ENCODE peak calls at places on chromosome 21, in nine cellular contexts. W, K, Z, A, S, R, O, Y and B are unnamed samples.

GRCh38 chr21:41671212-41671762 is 95.6 kb downstream of the RIPK4 start:
- DNase-seq in S (no peak), R (no peak), W (no peak), Z (no peak), Y (no peak), K (no peak), O (no peak), A (no peak), B (no peak)

GRCh38 chr21:46161180-46161799 is 5.9 kb upstream of the FTCD start:
- DNase-seq in Y (no peak), K (peak), S (no peak), O (peak), Z (no peak), R (no peak), A (no peak), W (no peak), B (no peak)

GRCh38 chr21:31894441-31894840 is 21.6 kb downstream of the HUNK start:
- DNase-seq in R (no peak), K (no peak), S (no peak), O (no peak), Y (no peak), A (no peak), W (no peak), Z (no peak), B (no peak)

GRCh38 chr21:17613242-17613676 is 558 bp upstream of the BTG3 start:
- DNase-seq in K (peak), A (peak), O (peak), W (no peak), R (no peak), S (no peak), Y (no peak), Z (no peak), B (no peak)

GRCh38 chr21:34544032-34544496 is 32.1 kb upstream of the KCNE1 start:
- DNase-seq in K (no peak), A (no peak), R (no peak), S (peak), Y (peak), W (peak), O (peak), Z (peak), B (no peak)

GRCh38 chr21:35775778-35776515 is 284.4 kb downstream of the SETD4 start:
- DNase-seq in S (no peak), O (no peak), Y (no peak), R (no peak), W (no peak), K (no peak), Z (no peak), A (no peak), B (no peak)

GRCh38 chr21:46152939-46153258 is 2.5 kb downstream of the FTCD start:
- DNase-seq in O (no peak), Z (no peak), R (no peak), W (no peak), K (peak), Y (no peak), S (no peak), A (no peak), B (no peak)

GRCh38 chr21:32306021-32306780 is 7.5 kb downstream of the MRAP start:
- DNase-seq in S (peak), Z (no peak), Y (no peak), K (no peak), O (no peak), W (no peak), A (no peak), R (no peak), B (no peak)

GRCh38 chr21:26965091-26965566 is 1.8 kb downstream of the ADAMTS5 start:
- DNase-seq in A (peak), Z (no peak), O (no peak), K (no peak), W (no peak), S (no peak), Y (no peak), R (no peak), B (no peak)

GRCh38 chr21:35254752-35255138 is 205.6 kb upstream of the RUNX1 start:
- DNase-seq in R (no peak), S (no peak), Y (no peak), K (no peak), A (no peak), Z (no peak), O (no peak), W (no peak), B (no peak)

GRCh38 chr21:45998871-45999580 is 17.5 kb downstream of the COL6A1 start:
- DNase-seq in A (no peak), K (peak), R (no peak), Z (no peak), W (no peak), O (no peak), S (no peak), Y (no peak), B (no peak)

GRCh38 chr21:21740207-21740606 is 742.0 kb downstream of the NCAM2 start:
- DNase-seq in A (no peak), K (no peak), R (no peak), W (no peak), O (no peak), S (no peak), Y (no peak), Z (no peak), B (no peak)

GRCh38 chr21:43759651-43760050 is 16.5 kb downstream of the CSTB start:
- DNase-seq in W (no peak), Z (no peak), A (no peak), O (no peak), Y (no peak), K (no peak), S (no peak), R (no peak), B (no peak)

GRCh38 chr21:43757601-43758000 is 18.5 kb downstream of the CSTB start:
- DNase-seq in A (no peak), W (no peak), Y (no peak), S (no peak), K (no peak), O (no peak), Z (no peak), R (no peak), B (no peak)

GRCh38 chr21:43758132-43758619 is 17.9 kb downstream of the CSTB start:
- DNase-seq in S (no peak), Z (no peak), Y (no peak), O (no peak), K (peak), R (no peak), W (no peak), A (no peak), B (no peak)

GRCh38 chr21:43760391-43760958 is 15.6 kb downstream of the CSTB start:
- DNase-seq in A (no peak), R (no peak), W (no peak), Y (no peak), S (no peak), Z (no peak), O (no peak), K (no peak), B (no peak)

DNA sequence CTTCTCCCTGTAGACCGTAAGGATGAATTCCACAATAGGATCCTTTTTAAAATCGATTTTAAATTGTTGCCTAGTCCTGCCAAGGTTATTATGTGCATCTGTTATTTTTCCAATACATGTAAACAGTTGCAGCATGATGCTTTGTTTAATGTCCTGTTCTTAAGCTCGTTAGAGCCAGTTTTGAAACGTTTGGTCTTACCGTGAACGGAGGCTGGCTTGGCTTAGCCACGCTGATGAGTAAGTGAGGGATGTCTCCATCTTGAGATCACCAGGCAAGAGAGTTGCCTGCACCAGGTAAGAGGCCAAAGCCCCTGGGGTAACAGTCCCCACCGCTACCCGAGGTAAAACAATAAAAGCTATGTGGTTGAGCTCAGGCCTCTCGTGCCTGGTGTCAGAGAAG is 17.3 kb downstream of the CSTB start:
- DNase-seq in A (no peak), O (no peak), K (no peak), R (no peak), Y (no peak), S (no peak), Z (no peak), W (no peak), B (no peak)
- TF ChIP-seq POLR2AphosphoS5 in A (no peak), O (no peak), K (no peak), R (no peak), Y (no peak), S (no peak), Z (no peak), W (no peak), B (no peak)

DNA sequence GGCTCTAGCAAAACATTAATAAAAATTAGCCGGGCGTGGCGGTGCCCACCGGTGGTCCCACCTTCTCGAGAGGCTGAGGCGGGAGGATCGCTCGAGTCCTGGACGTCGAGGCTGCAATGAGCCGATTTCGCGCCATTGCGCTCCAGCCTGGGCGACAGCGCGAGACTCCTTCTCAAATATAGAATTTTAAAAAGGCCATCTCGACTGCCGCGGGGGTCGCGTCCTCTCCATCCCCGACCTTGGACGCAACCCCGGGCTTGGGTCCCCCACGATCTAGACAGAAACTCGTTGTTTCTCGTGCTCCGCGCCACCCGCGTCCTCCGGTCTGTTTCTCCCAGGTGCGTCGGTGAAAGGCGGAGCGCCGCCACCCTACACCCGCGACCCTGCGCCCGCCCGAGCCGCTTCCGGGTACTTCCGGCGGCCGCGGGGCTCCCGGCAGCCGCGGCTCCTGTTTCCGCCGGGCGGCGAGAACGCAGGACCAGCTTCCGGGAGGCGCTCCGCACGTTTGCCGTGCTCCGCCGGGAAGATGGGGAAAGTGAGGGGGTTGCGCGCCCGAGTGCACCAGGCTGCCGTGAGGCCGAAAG is at the start of gene SLX9:
- DNase-seq in W (peak), Z (peak), R (no peak), A (peak), Y (peak), S (peak), K (peak), O (peak), B (peak)
- TF ChIP-seq POLR2AphosphoS5 in W (peak), Z (peak), R (peak), A (peak), Y (peak), S (peak), K (peak), O (peak), B (peak)

DNA sequence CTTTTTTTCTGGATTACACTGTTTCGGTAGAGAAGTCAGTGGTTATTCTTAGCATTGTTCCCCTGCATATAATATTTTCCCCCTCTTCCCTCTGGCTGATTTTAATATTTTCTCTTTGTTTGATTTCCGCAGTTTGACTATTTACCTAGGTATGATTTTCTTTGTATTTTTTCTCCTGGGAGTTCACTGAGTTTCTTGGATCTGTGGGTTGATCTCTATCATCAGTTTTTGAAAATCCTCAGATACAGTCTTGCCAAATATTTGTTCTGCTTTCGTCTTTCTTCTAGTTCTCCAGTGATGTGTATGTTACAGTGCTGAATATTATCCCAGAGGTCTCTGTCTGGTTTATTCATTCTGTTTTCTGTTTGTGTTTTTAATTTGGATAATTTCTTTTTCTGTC is 136.4 kb downstream of the DYRK1A start:
- DNase-seq in A (no peak), K (no peak), Y (no peak), O (no peak), Z (no peak), W (no peak), R (no peak), S (no peak), B (no peak)
- TF ChIP-seq POLR2AphosphoS5 in A (no peak), K (no peak), Y (no peak), O (no peak), Z (no peak), W (no peak), R (no peak), S (no peak), B (no peak)

GRCh38 chr21:30189763-30190162 is 23.2 kb upstream of the CLDN17 start:
- DNase-seq in O (no peak), K (no peak), Z (no peak), A (no peak), W (no peak), R (no peak), Y (no peak), S (no peak), B (no peak)
- TF ChIP-seq POLR2AphosphoS5 in O (no peak), K (no peak), Z (no peak), A (no peak), W (no peak), R (no peak), Y (no peak), S (no peak), B (no peak)

GRCh38 chr21:25036775-25037174 is 570.5 kb downstream of the MRPL39 start:
- DNase-seq in O (no peak), Z (no peak), S (no peak), K (no peak), R (no peak), A (no peak), W (no peak), Y (no peak), B (no peak)

GRCh38 chr21:25029580-25029979 is 577.7 kb downstream of the MRPL39 start:
- DNase-seq in A (no peak), O (no peak), K (no peak), Z (no peak), W (no peak), S (no peak), R (no peak), Y (no peak), B (no peak)

DNA sequence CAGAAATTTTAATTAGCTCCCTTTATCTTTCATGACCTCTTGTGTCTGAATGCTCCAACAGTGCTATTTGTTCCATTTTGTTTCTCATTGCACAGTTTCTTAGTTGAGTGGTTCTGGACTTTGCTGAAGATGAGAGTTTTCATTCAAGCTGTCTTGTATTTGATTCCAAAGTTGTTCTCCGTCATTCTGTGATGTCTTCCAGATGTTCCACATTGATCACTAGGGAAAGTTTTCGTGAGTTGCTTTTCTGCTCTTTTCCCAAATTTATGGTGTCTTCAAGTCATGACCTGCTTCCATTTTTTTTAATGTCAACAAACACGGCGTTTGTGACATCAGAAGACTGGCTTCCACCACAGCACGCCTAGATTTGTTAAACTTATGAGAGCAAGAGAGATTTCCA is 575.5 kb downstream of the MRPL39 start:
- DNase-seq in K (no peak), O (no peak), Z (no peak), Y (no peak), A (no peak), S (no peak), W (no peak), R (no peak), B (no peak)
- TF ChIP-seq POLR2AphosphoS5 in K (no peak), O (no peak), Z (no peak), Y (no peak), A (no peak), S (no peak), W (no peak), R (no peak), B (no peak)

GRCh38 chr21:14581902-14582457 is 35.9 kb upstream of the SAMSN1 start:
- DNase-seq in K (no peak), R (no peak), A (no peak), Z (peak), Y (no peak), S (no peak), O (no peak), W (no peak), B (no peak)

GRCh38 chr21:14584357-14585095 is 38.4 kb upstream of the SAMSN1 start:
- DNase-seq in S (no peak), W (no peak), K (no peak), Y (no peak), A (no peak), Z (no peak), O (no peak), R (no peak), B (no peak)

GRCh38 chr21:14582934-14583628 is 37.0 kb upstream of the SAMSN1 start:
- DNase-seq in O (no peak), W (no peak), R (no peak), Z (peak), S (no peak), A (no peak), K (no peak), Y (no peak), B (no peak)

GRCh38 chr21:14585122-14585521 is 39.0 kb upstream of the SAMSN1 start:
- DNase-seq in Z (no peak), R (no peak), O (no peak), A (no peak), W (no peak), Y (no peak), S (no peak), K (no peak), B (no peak)

DNA sequence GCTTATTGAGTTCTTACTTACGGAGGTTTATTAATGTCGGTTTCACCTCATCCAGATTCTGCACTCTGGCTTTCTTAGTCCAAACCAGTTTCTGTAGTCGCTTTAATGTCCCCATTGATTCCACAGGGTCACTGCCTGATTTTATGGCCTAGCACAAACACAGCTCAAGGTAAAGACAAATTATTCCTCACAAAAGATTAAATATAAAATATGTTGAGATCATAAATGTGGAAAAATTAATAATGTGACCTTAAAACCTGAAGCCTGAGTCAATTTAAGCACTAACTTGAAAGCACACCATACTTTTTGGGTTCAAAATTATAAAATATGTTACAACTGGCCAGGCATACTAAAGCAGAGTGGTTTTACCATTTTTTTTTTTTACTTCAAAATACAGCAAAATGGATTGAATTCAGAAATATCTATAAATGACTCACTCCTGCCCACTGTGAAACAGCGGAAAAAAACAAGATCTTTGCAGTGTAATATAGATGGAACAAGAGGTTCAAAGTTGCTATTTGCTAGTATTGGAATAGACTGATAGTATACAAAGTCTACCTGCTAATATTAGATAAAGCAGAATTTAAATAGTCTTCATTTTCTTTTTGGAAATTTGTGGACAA is 37.6 kb upstream of the SAMSN1 start:
- DNase-seq in A (no peak), W (no peak), Z (peak), S (no peak), O (no peak), Y (no peak), K (no peak), R (no peak), B (no peak)
- TF ChIP-seq POLR2AphosphoS5 in A (no peak), W (no peak), Z (no peak), S (no peak), O (no peak), Y (no peak), K (no peak), R (no peak), B (no peak)

GRCh38 chr21:15837603-15838002 is 107.8 kb downstream of the USP25 start:
- DNase-seq in A (no peak), S (no peak), O (no peak), K (no peak), R (no peak), W (no peak), Z (no peak), Y (no peak), B (no peak)
- TF ChIP-seq POLR2AphosphoS5 in A (no peak), S (no peak), O (no peak), K (peak), R (no peak), W (no peak), Z (no peak), Y (no peak), B (no peak)

GRCh38 chr21:38984982-38985422 is 179.3 kb downstream of the ETS2 start:
- DNase-seq in O (no peak), Y (no peak), R (no peak), Z (no peak), A (no peak), W (peak), K (no peak), S (no peak), B (no peak)

GRCh38 chr21:38986460-38987395 is 181.0 kb downstream of the ETS2 start:
- DNase-seq in A (no peak), W (no peak), Z (no peak), S (no peak), K (no peak), O (no peak), Y (no peak), R (no peak), B (no peak)

GRCh38 chr21:38984568-38984967 is 178.8 kb downstream of the ETS2 start:
- DNase-seq in Z (no peak), Y (no peak), R (no peak), O (no peak), S (no peak), W (no peak), A (no peak), K (no peak), B (no peak)

GRCh38 chr21:38987551-38988210 is 182.0 kb downstream of the ETS2 start:
- DNase-seq in R (no peak), O (no peak), S (no peak), K (peak), A (no peak), Y (no peak), Z (no peak), W (no peak), B (no peak)

DNA sequence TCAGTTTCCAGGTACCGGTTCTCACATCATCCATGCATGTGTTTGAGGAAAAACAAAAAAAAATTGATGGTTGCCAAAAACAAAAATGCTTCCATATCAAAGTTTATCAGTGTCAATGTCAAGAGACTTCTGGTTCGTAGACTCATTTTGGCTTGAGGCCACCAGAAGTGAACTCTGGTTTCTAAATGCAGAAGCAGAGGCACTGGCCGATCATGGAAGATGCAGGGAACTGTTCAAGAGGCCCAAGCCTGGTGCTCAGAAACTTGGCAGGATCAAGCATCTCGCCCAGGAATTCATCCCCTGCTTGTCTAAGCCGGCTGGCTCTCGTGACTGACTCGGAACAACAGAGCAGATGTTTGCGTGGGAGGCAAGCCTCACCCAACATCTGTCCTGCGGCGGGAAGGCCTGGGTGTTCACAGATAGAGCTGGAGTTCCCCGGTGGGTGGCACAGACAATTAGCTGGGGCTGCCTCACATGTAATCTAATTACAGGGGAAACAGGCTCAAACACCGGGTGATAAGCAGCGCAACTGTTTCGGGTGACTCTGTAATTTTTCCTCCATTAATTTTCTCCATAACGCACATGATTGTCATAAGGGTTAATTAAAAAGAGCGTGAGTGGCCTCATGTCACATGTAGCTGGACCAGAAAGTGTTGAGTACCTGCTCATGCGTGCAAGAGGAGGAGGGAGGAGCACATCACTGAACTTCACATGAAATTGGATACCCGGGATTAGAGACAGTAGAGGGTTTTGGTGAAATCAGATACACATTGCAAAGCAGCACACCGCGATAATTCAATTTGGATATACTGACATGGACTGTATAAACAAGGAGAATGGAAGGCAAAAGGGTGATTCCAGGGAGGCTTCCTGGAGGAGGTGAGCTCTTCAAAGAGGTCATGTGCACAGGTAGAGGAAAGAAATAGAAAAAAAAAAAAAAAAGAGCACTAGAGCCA is 180.0 kb downstream of the ETS2 start:
- DNase-seq in O (peak), Y (no peak), K (peak), S (no peak), Z (peak), A (peak), W (peak), R (no peak), B (peak)
- TF ChIP-seq POLR2AphosphoS5 in O (peak), Y (no peak), K (peak), S (no peak), Z (peak), A (no peak), W (peak), R (no peak), B (no peak)

GRCh38 chr21:15298306-15298705 is 233.5 kb upstream of the NRIP1 start:
- DNase-seq in Z (no peak), O (no peak), K (no peak), Y (no peak), S (no peak), R (no peak), W (no peak), A (no peak), B (no peak)
- TF ChIP-seq POLR2AphosphoS5 in Z (no peak), O (no peak), K (no peak), Y (no peak), S (no peak), R (no peak), W (no peak), A (no peak), B (no peak)